ENCODE peak calls at places on chromosomes 12 and 14, in eight cellular contexts. B is transverse colon, N is suprapubic skin, V is ovary, S is GM12878, T is esophagus muscularis mucosa, L is A549, D is tibial nerve. U is an unnamed sample. For H3K9me3, the result is how much of the 10 kb centered on the place peaks cover.

GRCh38 chr14:93533864-93534263 is 103.1 kb downstream of the UNC79 start:
- DNase-seq in B (no peak), N (no peak), V (no peak), S (peak), T (no peak), L (no peak), D (no peak), U (no peak)

GRCh38 chr14:36661506-36662257 is at the start of gene PAX9:
- DNase-seq in B (peak), N (peak), V (peak), S (peak), T (peak), L (peak), D (peak), U (peak)

GRCh38 chr12:86170051-86170450 is 86.1 kb downstream of the MGAT4C start:
- DNase-seq in B (no peak), N (no peak), V (no peak), S (no peak), T (no peak), L (no peak), D (no peak), U (no peak)

GRCh38 chr12:78530065-78530765 is 334.4 kb upstream of the SYT1 start:
- DNase-seq in B (no peak), N (peak), V (no peak), S (no peak), T (no peak), L (no peak), D (no peak), U (no peak)

GRCh38 chr12:85130631-85131030 is 94.5 kb downstream of the LRRIQ1 start:
- DNase-seq in B (no peak), N (no peak), V (no peak), S (no peak), T (no peak), L (no peak), D (no peak), U (no peak)

GRCh38 chr12:27493260-27493935 is 30.6 kb upstream of the PPFIBP1 start:
- DNase-seq in B (no peak), N (no peak), V (no peak), S (no peak), T (no peak), L (peak), D (no peak), U (no peak)

GRCh38 chr14:21055473-21056117 is 2.0 kb upstream of the RNASE8 start:
- DNase-seq in B (peak), N (no peak), V (no peak), S (no peak), T (no peak), L (no peak), D (no peak), U (no peak)

GRCh38 chr14:77965919-77966435 is 166.1 kb downstream of the ADCK1 start:
- DNase-seq in B (no peak), N (no peak), V (peak), S (peak), T (no peak), L (peak), D (no peak), U (peak)

GRCh38 chr14:56129941-56130340 is 11.7 kb downstream of the PELI2 start:
- DNase-seq in B (no peak), N (no peak), V (no peak), S (no peak), T (no peak), L (no peak), D (no peak), U (no peak)

DNA sequence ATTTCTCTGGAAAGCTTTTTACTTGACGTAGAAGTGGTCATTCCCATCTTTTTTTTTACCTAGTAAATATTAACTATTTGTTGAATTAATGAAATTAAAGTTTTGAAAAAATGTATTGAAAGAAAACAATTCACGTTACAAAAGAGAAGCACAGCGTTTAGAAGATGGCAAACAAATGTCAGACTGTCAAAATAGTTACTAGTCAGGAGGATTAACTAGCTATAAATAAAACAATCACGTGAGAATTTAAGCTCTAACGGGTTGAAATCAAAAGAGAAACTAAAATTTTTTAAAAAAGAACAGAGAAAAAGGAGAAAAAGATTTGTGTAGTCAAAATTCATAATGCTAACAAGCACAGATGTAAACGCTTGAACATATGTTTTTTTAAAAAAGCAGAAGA is 26.4 kb downstream of the DDHD1 start:
- DNase-seq in B (no peak), N (no peak), V (no peak), S (no peak), T (no peak), L (no peak), D (no peak), U (no peak)
- H3K4me3 ChIP-seq in B (peak), N (no peak), V (peak), S (peak), T (peak), L (no peak), D (no peak), U (peak)

GRCh38 chr12:34301251-34302130 is 279.2 kb downstream of the ALG10 start:
- DNase-seq in B (no peak), N (peak), V (no peak), S (no peak), T (no peak), L (no peak), D (no peak), U (no peak)

GRCh38 chr12:34304001-34304400 is 281.7 kb downstream of the ALG10 start:
- DNase-seq in B (no peak), N (no peak), V (no peak), S (no peak), T (no peak), L (no peak), D (no peak), U (no peak)

GRCh38 chr12:34303091-34303870 is 281.0 kb downstream of the ALG10 start:
- DNase-seq in B (no peak), N (no peak), V (no peak), S (no peak), T (no peak), L (no peak), D (no peak), U (no peak)

GRCh38 chr12:34300376-34301250 is 278.3 kb downstream of the ALG10 start:
- DNase-seq in B (no peak), N (peak), V (no peak), S (no peak), T (no peak), L (no peak), D (no peak), U (no peak)

GRCh38 chr12:34302131-34302885 is 280.0 kb downstream of the ALG10 start:
- DNase-seq in B (no peak), N (no peak), V (no peak), S (no peak), T (no peak), L (no peak), D (no peak), U (no peak)
- H3K9me3 ChIP-seq in B (under half), N (under half), V (under half), S (under half), T (under half), L (under half), D (under half), U (half or more)

GRCh38 chr12:46218509-46219095 is 50.2 kb downstream of the SLC38A1 start:
- DNase-seq in B (peak), N (no peak), V (no peak), S (no peak), T (no peak), L (no peak), D (no peak), U (no peak)

GRCh38 chr12:46217686-46218508 is 50.9 kb downstream of the SLC38A1 start:
- DNase-seq in B (peak), N (no peak), V (no peak), S (peak), T (no peak), L (no peak), D (peak), U (peak)

GRCh38 chr12:46219147-46219891 is 49.5 kb downstream of the SLC38A1 start:
- DNase-seq in B (no peak), N (no peak), V (no peak), S (no peak), T (no peak), L (no peak), D (no peak), U (no peak)

GRCh38 chr12:46221255-46222128 is 47.4 kb downstream of the SLC38A1 start:
- DNase-seq in B (no peak), N (no peak), V (no peak), S (no peak), T (no peak), L (no peak), D (no peak), U (no peak)

DNA sequence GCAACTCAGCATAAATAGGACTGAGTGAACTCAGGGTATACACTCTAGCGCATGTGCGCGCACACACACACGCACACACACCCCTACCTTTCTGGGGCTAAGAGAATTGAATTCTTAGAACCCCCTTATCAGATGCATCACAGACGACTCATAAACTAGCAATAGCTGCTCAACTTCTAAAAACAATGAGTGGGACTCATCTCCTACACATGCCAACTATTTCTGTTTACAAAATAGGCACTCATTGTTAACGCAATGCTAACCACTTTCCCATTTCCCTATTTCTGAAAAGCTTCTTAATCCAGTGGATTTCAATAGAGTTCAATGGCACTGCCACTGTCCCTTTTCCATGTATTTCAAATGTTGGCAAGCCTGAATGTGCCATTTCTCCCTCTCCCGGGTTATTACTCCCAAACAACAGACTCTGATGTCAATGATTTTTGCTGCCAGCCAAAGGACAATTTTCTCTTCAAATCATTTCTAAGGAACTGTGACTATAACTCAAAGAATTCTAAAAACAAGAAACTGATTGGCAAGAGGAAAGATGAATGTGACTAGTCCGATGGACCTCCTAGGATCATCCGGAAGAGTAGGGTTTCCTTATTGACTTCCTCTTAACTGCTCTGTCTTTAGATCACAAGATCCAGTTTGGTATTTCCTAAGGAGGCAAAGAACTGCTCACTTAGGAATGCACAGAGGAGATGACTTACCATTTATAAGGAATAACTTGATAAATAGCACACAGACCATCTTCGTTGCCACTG is 48.8 kb downstream of the SLC38A1 start:
- DNase-seq in B (peak), N (no peak), V (no peak), S (no peak), T (no peak), L (no peak), D (no peak), U (no peak)
- TF ChIP-seq EP300 in B (no peak), N (no peak), V (no peak), S (no peak), T (no peak), L (no peak), D (peak), U (no peak)

GRCh38 chr14:102341566-102341965 is 21.1 kb downstream of the CINP start:
- DNase-seq in B (no peak), N (no peak), V (no peak), S (no peak), T (no peak), L (no peak), D (no peak), U (no peak)
- H3K4me3 ChIP-seq in B (no peak), N (no peak), V (no peak), S (no peak), T (no peak), L (no peak), D (no peak), U (no peak)

GRCh38 chr12:130128764-130129735 is 33.2 kb upstream of the FZD10 start:
- DNase-seq in B (no peak), N (no peak), V (no peak), S (no peak), T (no peak), L (no peak), D (no peak), U (no peak)
- H3K9me3 ChIP-seq in B (under half), N (under half), V (under half), S (under half), T (under half), L (under half), D (under half), U (under half)

DNA sequence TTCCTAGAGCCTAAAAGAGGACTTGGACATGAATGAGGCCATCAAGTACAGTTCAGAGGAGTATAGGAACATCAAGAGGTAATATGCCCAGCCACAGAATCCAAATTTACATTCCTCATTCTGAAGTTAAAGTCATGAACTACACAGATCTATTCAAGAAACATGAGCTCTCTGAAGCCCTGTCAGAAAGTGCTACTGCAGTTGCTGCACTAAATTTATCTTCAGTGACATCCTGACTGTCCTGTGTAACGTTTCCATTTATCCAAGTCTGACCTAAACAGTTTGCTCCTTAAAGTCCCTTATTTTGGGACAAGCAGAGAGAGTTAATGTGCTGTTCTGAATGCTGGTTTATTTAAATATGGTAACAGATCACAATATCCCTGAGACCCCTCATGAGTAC is 28.2 kb downstream of the NEK9 start:
- DNase-seq in B (no peak), N (no peak), V (no peak), S (no peak), T (no peak), L (no peak), D (no peak), U (no peak)
- TF ChIP-seq EP300 in B (no peak), N (no peak), V (no peak), S (no peak), T (no peak), L (no peak), D (no peak), U (no peak)